ENCODE peak calls at places on chromosomes 13 and 19, in four cellular contexts. One of them, this sample, is unnamed.

GRCh38 chr19:37007587-37008220 is 70.5 kb upstream of the ZNF420 start:
- DNase-seq in H9: no peak
- DNase-seq in H1: peak; percentile 1
- DNase-seq in mesendoderm: no peak
- DNase-seq in this sample: no peak

GRCh38 chr13:112771139-112771876 is 81.5 kb downstream of the ATP11A start:
- DNase-seq in H1: no peak
- DNase-seq in mesendoderm: no peak
- DNase-seq in H9: no peak
- DNase-seq in this sample: no peak

GRCh38 chr19:11963566-11964355 is 1.1 kb upstream of the ZNF763 start:
- DNase-seq in mesendoderm: peak; percentile 87
- DNase-seq in H1: peak; percentile 57
- DNase-seq in H9: peak; percentile 82
- DNase-seq in this sample: peak; percentile 77

GRCh38 chr13:110318920-110319319 is 11.8 kb downstream of the COL4A2 start:
- DNase-seq in H1: no peak
- DNase-seq in mesendoderm: no peak
- DNase-seq in H9: no peak
- DNase-seq in this sample: no peak

GRCh38 chr19:34804115-34804514 is 31.1 kb upstream of the ZNF599 start:
- DNase-seq in mesendoderm: no peak
- DNase-seq in H1: no peak
- DNase-seq in H9: no peak
- DNase-seq in this sample: no peak

GRCh38 chr19:38385804-38386257 is 2.0 kb downstream of the GGN start:
- DNase-seq in mesendoderm: no peak
- DNase-seq in H9: peak; percentile 76
- DNase-seq in H1: no peak
- DNase-seq in this sample: no peak

GRCh38 chr13:113083402-113084061 is 22.1 kb upstream of the F7 start:
- DNase-seq in H1: no peak
- DNase-seq in H9: no peak
- DNase-seq in mesendoderm: no peak
- DNase-seq in this sample: no peak

GRCh38 chr19:31641591-31641990 is 292.4 kb upstream of the TSHZ3 start:
- DNase-seq in H1: no peak
- DNase-seq in H9: no peak
- DNase-seq in mesendoderm: no peak
- DNase-seq in this sample: no peak

GRCh38 chr13:51955841-51956603 is 55.2 kb downstream of the ATP7B start:
- DNase-seq in mesendoderm: peak; percentile 20
- DNase-seq in H9: no peak
- DNase-seq in H1: no peak
- DNase-seq in this sample: no peak

GRCh38 chr13:76711515-76712182 is 174.6 kb downstream of the KCTD12 start:
- DNase-seq in mesendoderm: no peak
- DNase-seq in H1: no peak
- DNase-seq in H9: no peak
- DNase-seq in this sample: no peak

GRCh38 chr19:29934257-29934656 is 7.8 kb upstream of the URI1 start:
- DNase-seq in H9: no peak
- DNase-seq in H1: no peak
- DNase-seq in mesendoderm: no peak
- DNase-seq in this sample: no peak

GRCh38 chr19:50728084-50728737 is 5.0 kb downstream of the CLEC11A start:
- DNase-seq in mesendoderm: peak; percentile 97
- DNase-seq in H9: peak; percentile 99
- DNase-seq in H1: peak; percentile 89
- DNase-seq in this sample: peak; percentile 90

GRCh38 chr13:106234656-106235055 is 300.8 kb downstream of the EFNB2 start:
- DNase-seq in mesendoderm: no peak
- DNase-seq in H9: no peak
- DNase-seq in H1: no peak
- DNase-seq in this sample: no peak

GRCh38 chr13:83211301-83211700 is 671.0 kb downstream of the SLITRK1 start:
- DNase-seq in mesendoderm: no peak
- DNase-seq in H1: no peak
- DNase-seq in H9: no peak
- DNase-seq in this sample: no peak

GRCh38 chr19:28184997-28185396 is 1028.0 kb downstream of the UQCRFS1 start:
- DNase-seq in H1: no peak
- DNase-seq in mesendoderm: peak; percentile 51
- DNase-seq in H9: no peak
- DNase-seq in this sample: no peak

GRCh38 chr13:107977175-107977574 is 238.2 kb downstream of the LIG4 start:
- DNase-seq in H9: no peak
- DNase-seq in H1: no peak
- DNase-seq in mesendoderm: peak; percentile 12
- DNase-seq in this sample: no peak

GRCh38 chr13:41847216-41847615 is 113.7 kb downstream of the VWA8 start:
- DNase-seq in H9: no peak
- DNase-seq in H1: no peak
- DNase-seq in mesendoderm: no peak
- DNase-seq in this sample: no peak

GRCh38 chr19:5539431-5539833 is 28.3 kb downstream of the TINCR start:
- DNase-seq in H9: peak; percentile 72
- DNase-seq in H1: no peak
- DNase-seq in mesendoderm: peak; percentile 63
- DNase-seq in this sample: no peak

GRCh38 chr13:74290324-74290773 is 156.1 kb upstream of the KLF12 start:
- DNase-seq in H1: no peak
- DNase-seq in mesendoderm: peak; percentile 97
- DNase-seq in H9: peak; percentile 79
- DNase-seq in this sample: peak; percentile 54

GRCh38 chr13:79398915-79399314 is 7.1 kb downstream of the RBM26 start:
- DNase-seq in H9: no peak
- DNase-seq in H1: no peak
- DNase-seq in mesendoderm: no peak
- DNase-seq in this sample: no peak

GRCh38 chr19:870963-871401 is 11.5 kb downstream of the CFD start:
- DNase-seq in mesendoderm: no peak
- DNase-seq in H9: no peak
- DNase-seq in H1: no peak
- DNase-seq in this sample: no peak

GRCh38 chr13:41699759-41700158 is 242.4 kb downstream of the RGCC start:
- DNase-seq in H9: no peak
- DNase-seq in H1: no peak
- DNase-seq in mesendoderm: no peak
- DNase-seq in this sample: no peak

GRCh38 chr19:43997631-43998290 is 5.0 kb upstream of the ZNF230 start:
- DNase-seq in mesendoderm: no peak
- DNase-seq in H1: no peak
- DNase-seq in H9: no peak
- DNase-seq in this sample: no peak

GRCh38 chr13:113781571-113781970 is 22.5 kb downstream of the TMEM255B start:
- DNase-seq in H1: no peak
- DNase-seq in mesendoderm: no peak
- DNase-seq in H9: no peak
- DNase-seq in this sample: no peak

GRCh38 chr13:23845309-23845708 is 43.9 kb downstream of the MIPEP start:
- DNase-seq in H1: no peak
- DNase-seq in mesendoderm: no peak
- DNase-seq in H9: no peak
- DNase-seq in this sample: no peak

GRCh38 chr19:8261881-8262280 is 46.3 kb downstream of the CD320 start:
- DNase-seq in mesendoderm: no peak
- DNase-seq in H9: no peak
- DNase-seq in H1: no peak
- DNase-seq in this sample: no peak

GRCh38 chr19:15062036-15062435 is 12.8 kb downstream of the CASP14 start:
- DNase-seq in H9: no peak
- DNase-seq in mesendoderm: no peak
- DNase-seq in H1: no peak
- DNase-seq in this sample: no peak

GRCh38 chr13:112783946-112784500 is 94.2 kb downstream of the ATP11A start:
- DNase-seq in mesendoderm: peak; percentile 65
- DNase-seq in H9: peak; percentile 26
- DNase-seq in H1: no peak
- DNase-seq in this sample: no peak

GRCh38 chr19:33580645-33581037 is 41.1 kb upstream of the CHST8 start:
- DNase-seq in H1: no peak
- DNase-seq in H9: no peak
- DNase-seq in mesendoderm: no peak
- DNase-seq in this sample: no peak

GRCh38 chr19:6261883-6262282 is 17.9 kb downstream of the MLLT1 start:
- DNase-seq in H1: no peak
- DNase-seq in mesendoderm: no peak
- DNase-seq in H9: no peak
- DNase-seq in this sample: no peak

GRCh38 chr13:112525306-112525945 is 62.5 kb downstream of the TUBGCP3 start:
- DNase-seq in H9: no peak
- DNase-seq in H1: no peak
- DNase-seq in mesendoderm: no peak
- DNase-seq in this sample: no peak

GRCh38 chr13:112059457-112060317 is 7.3 kb upstream of the SOX1 start:
- DNase-seq in mesendoderm: no peak
- DNase-seq in H1: no peak
- DNase-seq in H9: no peak
- DNase-seq in this sample: no peak

GRCh38 chr13:30561506-30561905 is 56.2 kb upstream of the USPL1 start:
- DNase-seq in H9: no peak
- DNase-seq in mesendoderm: no peak
- DNase-seq in H1: no peak
- DNase-seq in this sample: no peak

GRCh38 chr19:40285353-40286234 is 449 bp upstream of the AKT2 start:
- DNase-seq in mesendoderm: peak; percentile 100
- DNase-seq in H9: peak; percentile 99
- DNase-seq in H1: peak; percentile 98
- DNase-seq in this sample: peak; percentile 99
- H2AK5ac ChIP-seq in mesendoderm: no peak overlapping the region
- H2AK5ac ChIP-seq in H9: no peak overlapping the region
- H2AK5ac ChIP-seq in H1: no peak overlapping the region
- H2AK5ac ChIP-seq in this sample: no peak overlapping the region

GRCh38 chr13:28636677-28637317 is 22.1 kb upstream of the POMP start:
- DNase-seq in H1: peak; percentile 54
- DNase-seq in H9: peak; percentile 79
- DNase-seq in mesendoderm: peak; percentile 87
- DNase-seq in this sample: peak; percentile 38

GRCh38 chr13:28640861-28641599 is 17.9 kb upstream of the POMP start:
- DNase-seq in H1: no peak
- DNase-seq in H9: no peak
- DNase-seq in mesendoderm: no peak
- DNase-seq in this sample: no peak

GRCh38 chr13:28637714-28638355 is 21.1 kb upstream of the POMP start:
- DNase-seq in mesendoderm: no peak
- DNase-seq in H1: no peak
- DNase-seq in H9: no peak
- DNase-seq in this sample: no peak

GRCh38 chr13:28636078-28636477 is 22.9 kb upstream of the POMP start:
- DNase-seq in mesendoderm: no peak
- DNase-seq in H1: no peak
- DNase-seq in H9: no peak
- DNase-seq in this sample: no peak

DNA sequence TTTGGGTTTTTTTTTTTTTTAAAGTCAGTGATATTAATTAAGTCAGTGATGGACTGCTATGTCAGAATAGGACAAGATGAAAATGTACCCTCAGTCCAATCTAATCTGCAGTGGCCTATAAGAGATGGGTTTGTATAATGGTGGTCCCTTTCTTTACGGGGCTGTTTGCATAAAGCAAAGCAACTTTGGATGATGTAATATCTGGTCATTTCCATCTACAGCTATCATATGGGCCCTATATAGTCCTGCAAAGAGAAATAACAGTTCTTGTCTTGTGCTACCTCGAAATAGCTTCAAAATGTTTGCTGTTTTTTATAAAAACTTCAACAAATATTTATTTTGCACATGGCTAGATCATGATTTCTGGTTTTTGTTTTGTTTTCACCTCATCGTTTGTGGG is 20.2 kb upstream of the POMP start:
- DNase-seq in H1: no peak
- DNase-seq in mesendoderm: no peak
- DNase-seq in H9: no peak
- DNase-seq in this sample: no peak
- H3K9ac ChIP-seq in H1: no peak overlapping the region
- H3K9ac ChIP-seq in mesendoderm: no peak overlapping the region
- H3K9ac ChIP-seq in H9: no peak overlapping the region
- H3K9ac ChIP-seq in this sample: no peak overlapping the region

DNA sequence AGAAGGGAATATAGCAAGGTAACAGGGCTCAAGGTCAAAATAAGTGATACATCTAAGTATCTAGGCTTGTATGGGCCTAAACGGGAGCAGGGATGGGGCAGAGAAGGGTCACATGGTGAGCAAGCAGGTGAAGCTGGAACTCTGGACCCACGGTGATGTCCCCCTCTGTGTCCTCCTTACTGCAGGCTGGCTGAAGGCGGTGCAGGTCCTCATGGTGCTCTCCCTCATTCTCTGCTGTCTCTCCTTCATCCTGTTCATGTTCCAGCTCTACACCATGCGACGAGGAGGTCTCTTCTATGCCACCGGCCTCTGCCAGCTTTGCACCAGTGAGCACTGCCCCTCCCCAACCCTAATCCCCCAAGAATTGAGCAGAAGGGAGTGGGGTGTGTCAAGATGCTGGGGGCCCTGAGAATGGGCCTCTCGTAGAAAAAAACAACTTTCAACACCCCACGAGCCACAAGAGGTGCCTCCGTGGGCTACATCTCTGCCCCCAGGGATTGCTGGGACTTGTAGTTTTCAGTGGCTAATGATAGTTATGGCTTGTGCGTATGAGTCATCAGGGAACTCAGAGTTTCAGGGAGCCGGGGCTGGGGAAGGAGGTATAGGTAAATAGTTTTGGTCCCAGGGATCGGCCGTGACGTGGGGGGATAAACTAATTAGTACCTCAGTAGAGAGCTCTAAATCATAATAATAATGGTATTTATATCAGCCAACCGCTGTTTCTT is 4.0 kb downstream of the EMP3 start:
- DNase-seq in H9: peak; percentile 61
- DNase-seq in H1: no peak
- DNase-seq in mesendoderm: peak; percentile 82
- DNase-seq in this sample: no peak
- H2AK5ac ChIP-seq in H9: no peak overlapping the region
- H2AK5ac ChIP-seq in H1: peak overlapping the region; percentile 32
- H2AK5ac ChIP-seq in mesendoderm: no peak overlapping the region
- H2AK5ac ChIP-seq in this sample: no peak overlapping the region

DNA sequence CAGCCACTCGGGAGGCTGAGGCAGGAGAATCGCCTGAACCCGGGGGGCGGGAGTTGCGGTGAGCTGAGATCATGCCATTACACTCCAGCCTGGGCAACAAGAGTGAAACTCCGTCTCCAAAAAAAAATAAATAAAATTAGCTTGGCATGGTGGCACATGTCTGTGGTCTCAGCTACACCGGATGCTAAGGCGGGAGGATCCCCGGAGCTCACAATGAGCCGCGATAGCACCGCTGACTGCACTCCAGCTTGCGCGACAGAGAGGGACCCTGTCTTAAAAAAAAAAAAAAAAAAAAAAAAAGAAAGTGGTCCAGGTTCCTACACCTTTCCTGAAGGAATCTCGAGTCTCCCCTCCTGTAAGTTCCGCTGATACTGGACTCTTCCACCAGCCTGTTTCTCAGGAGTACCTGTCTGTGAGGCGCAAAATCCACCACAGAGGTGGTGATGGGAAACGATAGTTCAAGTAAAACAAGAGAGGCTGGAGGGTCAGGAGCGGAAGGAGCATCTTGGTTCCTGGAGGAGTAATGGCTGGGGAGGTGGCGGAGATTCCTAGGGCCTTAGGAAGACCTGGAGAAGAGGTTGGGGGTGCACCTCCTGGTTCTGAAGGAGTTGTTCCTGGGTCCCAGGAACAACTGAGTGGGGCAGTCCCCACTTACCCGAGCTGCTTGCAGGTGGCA is 468 bp downstream of the FUT1 start:
- DNase-seq in H1: no peak
- DNase-seq in mesendoderm: peak; percentile 65
- DNase-seq in H9: no peak
- DNase-seq in this sample: no peak
- H3K9ac ChIP-seq in H1: peak overlapping the region; percentile 78
- H3K9ac ChIP-seq in mesendoderm: peak overlapping the region; percentile 59
- H3K9ac ChIP-seq in H9: peak overlapping the region; percentile 67
- H3K9ac ChIP-seq in this sample: peak overlapping the region; percentile 91